ENCODE peak calls at places on chromosomes 7 and 10, in four cellular contexts. One of them, this sample, is unnamed.

GRCh38 chr10:95531994-95532399 is 29.2 kb downstream of the SORBS1 start:
- DNase-seq in stimulated activated CD4-positive, alpha-beta T cell treated with anti-CD3 and anti-CD28 coated beads, Interleukin-15, amount 100 ng/mL, for 24 hours: no peak
- DNase-seq in substantia nigra: no peak
- DNase-seq in central memory CD4-positive, alpha-beta T cell: no peak
- DNase-seq in this sample: peak

GRCh38 chr10:2262333-2262732 is 525.0 kb upstream of the ADARB2 start:
- DNase-seq in stimulated activated CD4-positive, alpha-beta T cell treated with anti-CD3 and anti-CD28 coated beads, Interleukin-15, amount 100 ng/mL, for 24 hours: no peak
- DNase-seq in substantia nigra: no peak
- DNase-seq in central memory CD4-positive, alpha-beta T cell: no peak
- DNase-seq in this sample: no peak

GRCh38 chr7:99229234-99229633 is 21.3 kb upstream of the KPNA7 start:
- DNase-seq in stimulated activated CD4-positive, alpha-beta T cell treated with anti-CD3 and anti-CD28 coated beads, Interleukin-15, amount 100 ng/mL, for 24 hours: no peak
- DNase-seq in substantia nigra: no peak
- DNase-seq in central memory CD4-positive, alpha-beta T cell: no peak
- DNase-seq in this sample: no peak

GRCh38 chr10:1199897-1200721 is 143.9 kb downstream of the WDR37 start:
- DNase-seq in stimulated activated CD4-positive, alpha-beta T cell treated with anti-CD3 and anti-CD28 coated beads, Interleukin-15, amount 100 ng/mL, for 24 hours: no peak
- DNase-seq in substantia nigra: no peak
- DNase-seq in central memory CD4-positive, alpha-beta T cell: no peak
- DNase-seq in this sample: no peak

GRCh38 chr10:119030421-119031250 is 1.1 kb downstream of the NANOS1 start:
- DNase-seq in stimulated activated CD4-positive, alpha-beta T cell treated with anti-CD3 and anti-CD28 coated beads, Interleukin-15, amount 100 ng/mL, for 24 hours: peak
- DNase-seq in substantia nigra: no peak
- DNase-seq in central memory CD4-positive, alpha-beta T cell: peak
- DNase-seq in this sample: peak

GRCh38 chr10:116742367-116743265 is at the start of gene HSPA12A:
- DNase-seq in stimulated activated CD4-positive, alpha-beta T cell treated with anti-CD3 and anti-CD28 coated beads, Interleukin-15, amount 100 ng/mL, for 24 hours: peak
- DNase-seq in substantia nigra: no peak
- DNase-seq in central memory CD4-positive, alpha-beta T cell: peak
- DNase-seq in this sample: no peak

GRCh38 chr7:153939177-153939576 is 113.0 kb upstream of the DPP6 start:
- DNase-seq in stimulated activated CD4-positive, alpha-beta T cell treated with anti-CD3 and anti-CD28 coated beads, Interleukin-15, amount 100 ng/mL, for 24 hours: no peak
- DNase-seq in substantia nigra: no peak
- DNase-seq in central memory CD4-positive, alpha-beta T cell: no peak
- DNase-seq in this sample: no peak

GRCh38 chr7:95845007-95845406 is 72.7 kb downstream of the DYNC1I1 start:
- DNase-seq in stimulated activated CD4-positive, alpha-beta T cell treated with anti-CD3 and anti-CD28 coated beads, Interleukin-15, amount 100 ng/mL, for 24 hours: no peak
- DNase-seq in substantia nigra: no peak
- DNase-seq in central memory CD4-positive, alpha-beta T cell: no peak
- DNase-seq in this sample: no peak

GRCh38 chr10:109914966-109915365 is 8.3 kb downstream of the XPNPEP1 start:
- DNase-seq in stimulated activated CD4-positive, alpha-beta T cell treated with anti-CD3 and anti-CD28 coated beads, Interleukin-15, amount 100 ng/mL, for 24 hours: peak
- DNase-seq in substantia nigra: no peak
- DNase-seq in central memory CD4-positive, alpha-beta T cell: peak
- DNase-seq in this sample: peak

GRCh38 chr10:84510121-84510520 is 181.7 kb downstream of the CCSER2 start:
- DNase-seq in stimulated activated CD4-positive, alpha-beta T cell treated with anti-CD3 and anti-CD28 coated beads, Interleukin-15, amount 100 ng/mL, for 24 hours: no peak
- DNase-seq in substantia nigra: no peak
- DNase-seq in central memory CD4-positive, alpha-beta T cell: no peak
- DNase-seq in this sample: no peak

GRCh38 chr10:94358480-94358879 is 4.3 kb downstream of the NOC3L start:
- DNase-seq in stimulated activated CD4-positive, alpha-beta T cell treated with anti-CD3 and anti-CD28 coated beads, Interleukin-15, amount 100 ng/mL, for 24 hours: no peak
- DNase-seq in substantia nigra: no peak
- DNase-seq in central memory CD4-positive, alpha-beta T cell: no peak
- DNase-seq in this sample: no peak

GRCh38 chr7:128084896-128085608 is 53.8 kb upstream of the LRRC4 start:
- DNase-seq in stimulated activated CD4-positive, alpha-beta T cell treated with anti-CD3 and anti-CD28 coated beads, Interleukin-15, amount 100 ng/mL, for 24 hours: no peak
- DNase-seq in substantia nigra: no peak
- DNase-seq in central memory CD4-positive, alpha-beta T cell: no peak
- DNase-seq in this sample: no peak

GRCh38 chr7:24781106-24781505 is 23.8 kb upstream of the GSDME start:
- DNase-seq in stimulated activated CD4-positive, alpha-beta T cell treated with anti-CD3 and anti-CD28 coated beads, Interleukin-15, amount 100 ng/mL, for 24 hours: no peak
- DNase-seq in substantia nigra: peak
- DNase-seq in central memory CD4-positive, alpha-beta T cell: no peak
- DNase-seq in this sample: no peak

GRCh38 chr7:17239683-17240521 is 58.5 kb upstream of the AHR start:
- DNase-seq in stimulated activated CD4-positive, alpha-beta T cell treated with anti-CD3 and anti-CD28 coated beads, Interleukin-15, amount 100 ng/mL, for 24 hours: no peak
- DNase-seq in substantia nigra: no peak
- DNase-seq in central memory CD4-positive, alpha-beta T cell: no peak
- DNase-seq in this sample: no peak

GRCh38 chr10:33421789-33422188 is 87.3 kb upstream of the NRP1 start:
- DNase-seq in stimulated activated CD4-positive, alpha-beta T cell treated with anti-CD3 and anti-CD28 coated beads, Interleukin-15, amount 100 ng/mL, for 24 hours: no peak
- DNase-seq in substantia nigra: no peak
- DNase-seq in central memory CD4-positive, alpha-beta T cell: no peak
- DNase-seq in this sample: no peak

GRCh38 chr7:9488555-9488954 is 1055.1 kb downstream of the NXPH1 start:
- DNase-seq in stimulated activated CD4-positive, alpha-beta T cell treated with anti-CD3 and anti-CD28 coated beads, Interleukin-15, amount 100 ng/mL, for 24 hours: no peak
- DNase-seq in substantia nigra: no peak
- DNase-seq in central memory CD4-positive, alpha-beta T cell: no peak
- DNase-seq in this sample: no peak

GRCh38 chr7:102935450-102936110 is 22.8 kb downstream of the LRRC17 start:
- DNase-seq in stimulated activated CD4-positive, alpha-beta T cell treated with anti-CD3 and anti-CD28 coated beads, Interleukin-15, amount 100 ng/mL, for 24 hours: no peak
- DNase-seq in substantia nigra: no peak
- DNase-seq in central memory CD4-positive, alpha-beta T cell: no peak
- DNase-seq in this sample: no peak

GRCh38 chr10:27072436-27073114 is 27.7 kb downstream of the ANKRD26 start:
- DNase-seq in stimulated activated CD4-positive, alpha-beta T cell treated with anti-CD3 and anti-CD28 coated beads, Interleukin-15, amount 100 ng/mL, for 24 hours: no peak
- DNase-seq in substantia nigra: no peak
- DNase-seq in central memory CD4-positive, alpha-beta T cell: no peak
- DNase-seq in this sample: peak

GRCh38 chr7:154640266-154640865 is 362.6 kb downstream of the PAXIP1 start:
- DNase-seq in stimulated activated CD4-positive, alpha-beta T cell treated with anti-CD3 and anti-CD28 coated beads, Interleukin-15, amount 100 ng/mL, for 24 hours: no peak
- DNase-seq in substantia nigra: no peak
- DNase-seq in central memory CD4-positive, alpha-beta T cell: no peak
- DNase-seq in this sample: peak

GRCh38 chr7:91263359-91264082 is 712 bp upstream of the FZD1 start:
- DNase-seq in stimulated activated CD4-positive, alpha-beta T cell treated with anti-CD3 and anti-CD28 coated beads, Interleukin-15, amount 100 ng/mL, for 24 hours: peak
- DNase-seq in substantia nigra: no peak
- DNase-seq in central memory CD4-positive, alpha-beta T cell: no peak
- DNase-seq in this sample: no peak

GRCh38 chr7:72258074-72258473 is 154.1 kb downstream of the CALN1 start:
- DNase-seq in stimulated activated CD4-positive, alpha-beta T cell treated with anti-CD3 and anti-CD28 coated beads, Interleukin-15, amount 100 ng/mL, for 24 hours: no peak
- DNase-seq in substantia nigra: no peak
- DNase-seq in central memory CD4-positive, alpha-beta T cell: no peak
- DNase-seq in this sample: no peak

GRCh38 chr10:44063686-44064085 is 321.2 kb downstream of the CXCL12 start:
- DNase-seq in stimulated activated CD4-positive, alpha-beta T cell treated with anti-CD3 and anti-CD28 coated beads, Interleukin-15, amount 100 ng/mL, for 24 hours: no peak
- DNase-seq in substantia nigra: no peak
- DNase-seq in central memory CD4-positive, alpha-beta T cell: no peak
- DNase-seq in this sample: no peak

GRCh38 chr10:131668903-131669302 is 231.9 kb upstream of the PPP2R2D start:
- DNase-seq in stimulated activated CD4-positive, alpha-beta T cell treated with anti-CD3 and anti-CD28 coated beads, Interleukin-15, amount 100 ng/mL, for 24 hours: no peak
- DNase-seq in substantia nigra: no peak
- DNase-seq in central memory CD4-positive, alpha-beta T cell: no peak
- DNase-seq in this sample: no peak

GRCh38 chr7:38893061-38893460 is 15.9 kb downstream of the VPS41 start:
- DNase-seq in stimulated activated CD4-positive, alpha-beta T cell treated with anti-CD3 and anti-CD28 coated beads, Interleukin-15, amount 100 ng/mL, for 24 hours: no peak
- DNase-seq in substantia nigra: no peak
- DNase-seq in central memory CD4-positive, alpha-beta T cell: no peak
- DNase-seq in this sample: no peak

GRCh38 chr7:134643131-134643530 is 3.5 kb upstream of the BPGM start:
- DNase-seq in stimulated activated CD4-positive, alpha-beta T cell treated with anti-CD3 and anti-CD28 coated beads, Interleukin-15, amount 100 ng/mL, for 24 hours: no peak
- DNase-seq in substantia nigra: no peak
- DNase-seq in central memory CD4-positive, alpha-beta T cell: no peak
- DNase-seq in this sample: no peak

GRCh38 chr10:104989880-104990279 is 348.8 kb downstream of the SORCS3 start:
- DNase-seq in stimulated activated CD4-positive, alpha-beta T cell treated with anti-CD3 and anti-CD28 coated beads, Interleukin-15, amount 100 ng/mL, for 24 hours: no peak
- DNase-seq in substantia nigra: no peak
- DNase-seq in central memory CD4-positive, alpha-beta T cell: no peak
- DNase-seq in this sample: no peak

GRCh38 chr10:61904711-61905445 is 3.4 kb downstream of the ARID5B start:
- DNase-seq in stimulated activated CD4-positive, alpha-beta T cell treated with anti-CD3 and anti-CD28 coated beads, Interleukin-15, amount 100 ng/mL, for 24 hours: peak
- DNase-seq in substantia nigra: no peak
- DNase-seq in central memory CD4-positive, alpha-beta T cell: no peak
- DNase-seq in this sample: peak

GRCh38 chr7:129438281-129438838 is 4.1 kb downstream of the STRIP2 start:
- DNase-seq in stimulated activated CD4-positive, alpha-beta T cell treated with anti-CD3 and anti-CD28 coated beads, Interleukin-15, amount 100 ng/mL, for 24 hours: no peak
- DNase-seq in substantia nigra: no peak
- DNase-seq in central memory CD4-positive, alpha-beta T cell: no peak
- DNase-seq in this sample: no peak

GRCh38 chr10:103861501-103861900 is 6.1 kb upstream of the SH3PXD2A start:
- DNase-seq in stimulated activated CD4-positive, alpha-beta T cell treated with anti-CD3 and anti-CD28 coated beads, Interleukin-15, amount 100 ng/mL, for 24 hours: no peak
- DNase-seq in substantia nigra: no peak
- DNase-seq in central memory CD4-positive, alpha-beta T cell: no peak
- DNase-seq in this sample: no peak

GRCh38 chr10:51405580-51406367 is 293.6 kb downstream of the CSTF2T start:
- DNase-seq in stimulated activated CD4-positive, alpha-beta T cell treated with anti-CD3 and anti-CD28 coated beads, Interleukin-15, amount 100 ng/mL, for 24 hours: no peak
- DNase-seq in substantia nigra: no peak
- DNase-seq in central memory CD4-positive, alpha-beta T cell: no peak
- DNase-seq in this sample: no peak

GRCh38 chr7:68238204-68238805 is 1241.7 kb downstream of the TYW1 start:
- DNase-seq in stimulated activated CD4-positive, alpha-beta T cell treated with anti-CD3 and anti-CD28 coated beads, Interleukin-15, amount 100 ng/mL, for 24 hours: no peak
- DNase-seq in substantia nigra: no peak
- DNase-seq in central memory CD4-positive, alpha-beta T cell: no peak
- DNase-seq in this sample: no peak

GRCh38 chr10:29009464-29009863 is 279.4 kb upstream of the LYZL1 start:
- DNase-seq in stimulated activated CD4-positive, alpha-beta T cell treated with anti-CD3 and anti-CD28 coated beads, Interleukin-15, amount 100 ng/mL, for 24 hours: no peak
- DNase-seq in substantia nigra: no peak
- DNase-seq in central memory CD4-positive, alpha-beta T cell: no peak
- DNase-seq in this sample: no peak

GRCh38 chr10:101299211-101299610 is 54.8 kb upstream of the BTRC start:
- DNase-seq in stimulated activated CD4-positive, alpha-beta T cell treated with anti-CD3 and anti-CD28 coated beads, Interleukin-15, amount 100 ng/mL, for 24 hours: no peak
- DNase-seq in substantia nigra: no peak
- DNase-seq in central memory CD4-positive, alpha-beta T cell: no peak
- DNase-seq in this sample: no peak

GRCh38 chr10:61000769-61001730 is 57.1 kb upstream of the RHOBTB1 start:
- DNase-seq in stimulated activated CD4-positive, alpha-beta T cell treated with anti-CD3 and anti-CD28 coated beads, Interleukin-15, amount 100 ng/mL, for 24 hours: peak
- DNase-seq in substantia nigra: no peak
- DNase-seq in central memory CD4-positive, alpha-beta T cell: no peak
- DNase-seq in this sample: no peak

GRCh38 chr10:110528224-110528997 is 30.7 kb downstream of the DUSP5 start:
- DNase-seq in stimulated activated CD4-positive, alpha-beta T cell treated with anti-CD3 and anti-CD28 coated beads, Interleukin-15, amount 100 ng/mL, for 24 hours: no peak
- DNase-seq in substantia nigra: no peak
- DNase-seq in central memory CD4-positive, alpha-beta T cell: no peak
- DNase-seq in this sample: no peak

GRCh38 chr7:90530263-90530662 is 60.8 kb downstream of the PTTG1IP2 start:
- DNase-seq in stimulated activated CD4-positive, alpha-beta T cell treated with anti-CD3 and anti-CD28 coated beads, Interleukin-15, amount 100 ng/mL, for 24 hours: no peak
- DNase-seq in substantia nigra: no peak
- DNase-seq in central memory CD4-positive, alpha-beta T cell: no peak
- DNase-seq in this sample: no peak

GRCh38 chr7:131948434-131949053 is 392.1 kb upstream of the PODXL start:
- DNase-seq in stimulated activated CD4-positive, alpha-beta T cell treated with anti-CD3 and anti-CD28 coated beads, Interleukin-15, amount 100 ng/mL, for 24 hours: no peak
- DNase-seq in substantia nigra: no peak
- DNase-seq in central memory CD4-positive, alpha-beta T cell: no peak
- DNase-seq in this sample: no peak

GRCh38 chr10:103510791-103511757 is 17.6 kb downstream of the NEURL1 start:
- DNase-seq in stimulated activated CD4-positive, alpha-beta T cell treated with anti-CD3 and anti-CD28 coated beads, Interleukin-15, amount 100 ng/mL, for 24 hours: no peak
- DNase-seq in substantia nigra: no peak
- DNase-seq in central memory CD4-positive, alpha-beta T cell: no peak
- DNase-seq in this sample: no peak

GRCh38 chr10:95280637-95281036 is 10.2 kb downstream of the PDLIM1 start:
- DNase-seq in stimulated activated CD4-positive, alpha-beta T cell treated with anti-CD3 and anti-CD28 coated beads, Interleukin-15, amount 100 ng/mL, for 24 hours: no peak
- DNase-seq in substantia nigra: no peak
- DNase-seq in central memory CD4-positive, alpha-beta T cell: no peak
- DNase-seq in this sample: no peak

GRCh38 chr7:132183822-132184380 is 392.4 kb downstream of the PLXNA4 start:
- DNase-seq in stimulated activated CD4-positive, alpha-beta T cell treated with anti-CD3 and anti-CD28 coated beads, Interleukin-15, amount 100 ng/mL, for 24 hours: no peak
- DNase-seq in substantia nigra: no peak
- DNase-seq in central memory CD4-positive, alpha-beta T cell: no peak
- DNase-seq in this sample: no peak

This sample was measured in Jurkat, Clone E6-1.